ENCODE peak calls at places on chromosomes 2 and 18, in eight cellular contexts. One of them, this sample, is unnamed.

GRCh38 chr2:136932700-136933099 is 167.4 kb downstream of the THSD7B start:
- DNase-seq in heart right ventricle: no peak
- DNase-seq in foreskin fibroblast: no peak
- DNase-seq in CD8-positive, alpha-beta T cell: no peak
- DNase-seq in astrocyte of the spinal cord: no peak
- DNase-seq in fibroblast of pulmonary artery: no peak
- DNase-seq in A673: peak
- DNase-seq in progenitor cell of endocrine pancreas: peak
- DNase-seq in this sample: no peak

GRCh38 chr2:41910126-41910525 is 137.7 kb upstream of the PKDCC start:
- DNase-seq in progenitor cell of endocrine pancreas: no peak
- DNase-seq in CD8-positive, alpha-beta T cell: no peak
- DNase-seq in A673: no peak
- DNase-seq in heart right ventricle: no peak
- DNase-seq in foreskin fibroblast: no peak
- DNase-seq in fibroblast of pulmonary artery: no peak
- DNase-seq in astrocyte of the spinal cord: peak
- DNase-seq in this sample: peak

GRCh38 chr2:209566250-209566649 is 142.4 kb downstream of the MAP2 start:
- DNase-seq in CD8-positive, alpha-beta T cell: no peak
- DNase-seq in A673: no peak
- DNase-seq in heart right ventricle: no peak
- DNase-seq in astrocyte of the spinal cord: no peak
- DNase-seq in progenitor cell of endocrine pancreas: no peak
- DNase-seq in fibroblast of pulmonary artery: no peak
- DNase-seq in foreskin fibroblast: no peak
- DNase-seq in this sample: no peak

GRCh38 chr2:55148269-55148668 is 83.8 kb downstream of the CLHC1 start:
- DNase-seq in foreskin fibroblast: peak
- DNase-seq in fibroblast of pulmonary artery: peak
- DNase-seq in heart right ventricle: no peak
- DNase-seq in A673: no peak
- DNase-seq in CD8-positive, alpha-beta T cell: no peak
- DNase-seq in astrocyte of the spinal cord: peak
- DNase-seq in progenitor cell of endocrine pancreas: no peak
- DNase-seq in this sample: no peak

GRCh38 chr2:176931588-176932563 is 280.7 kb upstream of the HNRNPA3 start:
- DNase-seq in foreskin fibroblast: no peak
- DNase-seq in heart right ventricle: no peak
- DNase-seq in CD8-positive, alpha-beta T cell: no peak
- DNase-seq in astrocyte of the spinal cord: peak
- DNase-seq in A673: peak
- DNase-seq in fibroblast of pulmonary artery: peak
- DNase-seq in progenitor cell of endocrine pancreas: no peak
- DNase-seq in this sample: no peak

GRCh38 chr2:62369549-62370164 is 136.3 kb downstream of the TMEM17 start:
- DNase-seq in progenitor cell of endocrine pancreas: no peak
- DNase-seq in A673: no peak
- DNase-seq in fibroblast of pulmonary artery: no peak
- DNase-seq in CD8-positive, alpha-beta T cell: no peak
- DNase-seq in astrocyte of the spinal cord: no peak
- DNase-seq in heart right ventricle: no peak
- DNase-seq in foreskin fibroblast: no peak
- DNase-seq in this sample: no peak

GRCh38 chr2:236012155-236012554 is 156.0 kb downstream of the GBX2 start:
- DNase-seq in astrocyte of the spinal cord: no peak
- DNase-seq in fibroblast of pulmonary artery: no peak
- DNase-seq in progenitor cell of endocrine pancreas: no peak
- DNase-seq in CD8-positive, alpha-beta T cell: no peak
- DNase-seq in heart right ventricle: no peak
- DNase-seq in A673: no peak
- DNase-seq in foreskin fibroblast: no peak
- DNase-seq in this sample: no peak

GRCh38 chr18:49016648-49017539 is 66.1 kb upstream of the SMAD7 start:
- DNase-seq in heart right ventricle: no peak
- DNase-seq in progenitor cell of endocrine pancreas: peak
- DNase-seq in fibroblast of pulmonary artery: peak
- DNase-seq in CD8-positive, alpha-beta T cell: no peak
- DNase-seq in astrocyte of the spinal cord: peak
- DNase-seq in A673: peak
- DNase-seq in foreskin fibroblast: peak
- DNase-seq in this sample: peak

GRCh38 chr2:113890253-113891235 is 655 bp downstream of the ACTR3 start:
- DNase-seq in foreskin fibroblast: peak
- DNase-seq in CD8-positive, alpha-beta T cell: peak
- DNase-seq in astrocyte of the spinal cord: peak
- DNase-seq in progenitor cell of endocrine pancreas: peak
- DNase-seq in fibroblast of pulmonary artery: peak
- DNase-seq in A673: peak
- DNase-seq in heart right ventricle: peak
- DNase-seq in this sample: no peak
- TF ChIP-seq CTCF in foreskin fibroblast: no peak
- TF ChIP-seq CTCF in CD8-positive, alpha-beta T cell: no peak
- TF ChIP-seq CTCF in astrocyte of the spinal cord: no peak
- TF ChIP-seq CTCF in progenitor cell of endocrine pancreas: peak
- TF ChIP-seq CTCF in fibroblast of pulmonary artery: no peak
- TF ChIP-seq CTCF in A673: no peak
- TF ChIP-seq CTCF in heart right ventricle: no peak
- TF ChIP-seq CTCF in this sample: no peak

GRCh38 chr2:186780701-186781316 is 68.2 kb downstream of the ZSWIM2 start:
- DNase-seq in astrocyte of the spinal cord: peak
- DNase-seq in heart right ventricle: no peak
- DNase-seq in foreskin fibroblast: no peak
- DNase-seq in CD8-positive, alpha-beta T cell: no peak
- DNase-seq in progenitor cell of endocrine pancreas: no peak
- DNase-seq in fibroblast of pulmonary artery: peak
- DNase-seq in A673: peak
- DNase-seq in this sample: no peak
- TF ChIP-seq CTCF in astrocyte of the spinal cord: peak
- TF ChIP-seq CTCF in heart right ventricle: no peak
- TF ChIP-seq CTCF in foreskin fibroblast: no peak
- TF ChIP-seq CTCF in CD8-positive, alpha-beta T cell: no peak
- TF ChIP-seq CTCF in progenitor cell of endocrine pancreas: peak
- TF ChIP-seq CTCF in fibroblast of pulmonary artery: peak
- TF ChIP-seq CTCF in A673: peak
- TF ChIP-seq CTCF in this sample: peak

GRCh38 chr18:70578480-70578879 is 289.6 kb downstream of the SOCS6 start:
- DNase-seq in A673: peak
- DNase-seq in heart right ventricle: no peak
- DNase-seq in foreskin fibroblast: no peak
- DNase-seq in progenitor cell of endocrine pancreas: no peak
- DNase-seq in fibroblast of pulmonary artery: no peak
- DNase-seq in astrocyte of the spinal cord: no peak
- DNase-seq in CD8-positive, alpha-beta T cell: no peak
- DNase-seq in this sample: no peak
- TF ChIP-seq CTCF in A673: peak
- TF ChIP-seq CTCF in heart right ventricle: no peak
- TF ChIP-seq CTCF in foreskin fibroblast: no peak
- TF ChIP-seq CTCF in progenitor cell of endocrine pancreas: peak
- TF ChIP-seq CTCF in fibroblast of pulmonary artery: no peak
- TF ChIP-seq CTCF in astrocyte of the spinal cord: no peak
- TF ChIP-seq CTCF in CD8-positive, alpha-beta T cell: no peak
- TF ChIP-seq CTCF in this sample: no peak

DNA sequence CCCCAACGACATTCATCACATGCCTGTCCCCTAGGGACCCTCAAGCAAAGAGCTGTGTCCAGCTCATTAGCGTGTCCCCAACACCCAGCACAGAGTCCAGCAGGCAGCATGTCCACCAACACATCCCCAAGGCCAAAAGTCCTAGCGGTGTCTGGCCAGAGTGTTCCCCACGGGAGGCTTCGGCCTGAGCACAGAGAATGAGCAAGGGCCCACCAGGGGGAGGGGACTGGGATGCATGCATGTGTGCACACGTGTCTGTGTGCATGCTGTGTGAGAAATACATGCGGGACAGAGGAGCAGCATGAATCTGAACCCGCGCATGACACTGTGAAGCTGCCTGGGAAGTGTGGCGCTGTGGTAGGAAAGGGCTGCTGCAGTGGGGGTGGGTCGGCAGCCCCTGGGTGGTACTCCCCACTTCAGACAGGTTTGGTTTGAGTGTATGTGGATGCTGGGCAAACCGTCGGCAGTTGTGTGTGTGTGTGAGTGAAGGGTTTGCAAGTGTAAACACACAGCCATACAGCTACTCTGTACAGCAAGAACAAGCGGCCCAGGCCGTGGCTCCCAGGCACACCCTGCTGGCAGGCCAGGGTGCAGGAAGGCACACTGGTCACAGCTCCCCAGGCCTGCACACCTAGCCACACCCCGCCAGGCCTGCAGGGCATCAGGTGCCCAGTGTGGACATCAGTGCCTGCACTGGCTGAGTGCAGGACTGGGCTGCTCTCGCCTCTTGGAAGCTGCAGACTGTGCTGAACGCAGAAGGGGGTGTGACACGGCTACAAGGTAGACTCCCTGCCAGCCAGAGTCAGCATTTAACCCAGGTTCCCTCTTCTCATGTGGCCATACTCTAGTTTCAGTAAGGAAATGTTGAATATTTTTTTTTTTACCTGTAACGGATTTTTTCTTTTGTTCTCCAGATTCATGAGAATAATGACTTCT is 19.5 kb upstream of the HES6 start:
- DNase-seq in heart right ventricle: no peak
- DNase-seq in CD8-positive, alpha-beta T cell: no peak
- DNase-seq in astrocyte of the spinal cord: no peak
- DNase-seq in fibroblast of pulmonary artery: no peak
- DNase-seq in progenitor cell of endocrine pancreas: no peak
- DNase-seq in A673: no peak
- DNase-seq in foreskin fibroblast: no peak
- DNase-seq in this sample: no peak
- TF ChIP-seq CTCF in heart right ventricle: no peak
- TF ChIP-seq CTCF in CD8-positive, alpha-beta T cell: no peak
- TF ChIP-seq CTCF in astrocyte of the spinal cord: no peak
- TF ChIP-seq CTCF in fibroblast of pulmonary artery: peak
- TF ChIP-seq CTCF in progenitor cell of endocrine pancreas: peak
- TF ChIP-seq CTCF in A673: no peak
- TF ChIP-seq CTCF in foreskin fibroblast: no peak
- TF ChIP-seq CTCF in this sample: peak

DNA sequence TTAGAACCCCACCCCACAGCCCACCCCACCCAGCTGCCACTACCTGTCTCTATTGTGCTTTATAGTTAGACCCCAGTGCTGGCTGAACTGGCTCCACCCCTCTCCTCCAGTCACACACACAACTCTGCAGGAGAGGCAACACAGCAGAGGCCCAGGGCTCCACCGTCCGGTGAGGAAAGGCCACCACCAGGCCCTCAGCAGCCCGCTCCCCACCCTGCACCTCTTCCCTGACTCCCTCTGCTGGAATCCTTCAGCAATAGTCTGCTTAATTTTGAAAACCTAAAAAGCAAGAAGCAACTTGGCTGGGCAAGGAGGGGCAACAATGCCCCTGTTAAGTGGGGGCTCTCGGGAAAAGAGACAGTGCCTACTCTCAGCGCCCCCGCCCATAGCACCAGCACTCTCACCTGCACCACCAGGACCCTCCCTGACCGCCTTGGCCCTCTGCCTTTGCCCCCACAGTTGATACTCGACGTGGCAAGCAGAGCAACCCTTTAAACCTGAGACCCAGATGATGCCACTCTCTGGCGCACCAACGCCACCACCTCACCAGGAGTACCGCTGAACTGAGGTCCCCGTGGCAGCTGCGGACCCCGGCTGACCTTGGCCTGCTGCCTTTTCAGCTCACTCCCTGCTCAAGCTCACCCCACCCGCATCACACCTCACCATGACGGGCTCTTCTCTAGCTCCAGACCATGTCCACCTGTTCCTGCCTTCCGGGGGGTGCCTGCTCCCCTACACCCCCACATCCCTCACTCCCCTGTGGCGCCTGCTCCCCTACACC is 45.7 kb downstream of the NDUFA10 start:
- DNase-seq in progenitor cell of endocrine pancreas: peak
- DNase-seq in A673: no peak
- DNase-seq in CD8-positive, alpha-beta T cell: no peak
- DNase-seq in foreskin fibroblast: no peak
- DNase-seq in fibroblast of pulmonary artery: peak
- DNase-seq in astrocyte of the spinal cord: peak
- DNase-seq in heart right ventricle: no peak
- DNase-seq in this sample: no peak
- TF ChIP-seq CTCF in progenitor cell of endocrine pancreas: peak
- TF ChIP-seq CTCF in A673: no peak
- TF ChIP-seq CTCF in CD8-positive, alpha-beta T cell: no peak
- TF ChIP-seq CTCF in foreskin fibroblast: peak
- TF ChIP-seq CTCF in fibroblast of pulmonary artery: peak
- TF ChIP-seq CTCF in astrocyte of the spinal cord: peak
- TF ChIP-seq CTCF in heart right ventricle: peak
- TF ChIP-seq CTCF in this sample: peak

DNA sequence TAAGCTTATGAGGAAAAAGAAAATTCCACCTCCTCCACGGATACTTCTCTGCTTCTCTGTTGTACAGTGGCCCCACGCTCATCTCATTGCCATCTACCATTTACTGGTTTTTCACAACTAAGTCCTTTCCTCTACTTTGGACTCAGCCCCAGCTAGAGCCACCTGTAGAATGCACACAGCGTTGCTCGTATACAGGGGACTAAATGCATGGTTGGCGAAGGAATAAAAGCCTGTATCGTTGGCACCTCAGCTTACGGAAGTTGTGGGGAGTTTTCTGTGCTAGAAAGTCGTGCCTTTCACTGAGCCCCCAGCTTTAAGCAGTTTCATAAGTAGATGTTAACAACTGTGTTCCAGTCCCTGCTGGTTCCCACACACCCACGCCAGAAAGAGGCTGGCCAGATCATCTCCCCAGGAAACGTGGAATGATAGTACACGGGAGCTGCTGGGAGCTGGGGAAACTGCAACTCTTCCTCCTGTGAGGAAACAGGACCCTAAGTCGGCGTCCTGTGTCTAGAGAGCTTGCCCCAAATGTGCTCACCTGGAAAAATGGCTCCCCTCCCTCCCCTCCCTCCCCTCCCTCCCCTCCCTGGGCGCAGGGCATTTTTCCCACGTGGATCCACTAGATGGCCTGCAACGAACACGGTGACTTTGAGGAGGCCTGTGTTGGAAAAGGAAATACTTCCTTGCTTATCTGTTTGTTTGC is 43.7 kb upstream of the RFX8 start:
- DNase-seq in fibroblast of pulmonary artery: peak
- DNase-seq in astrocyte of the spinal cord: peak
- DNase-seq in heart right ventricle: peak
- DNase-seq in foreskin fibroblast: peak
- DNase-seq in CD8-positive, alpha-beta T cell: no peak
- DNase-seq in A673: peak
- DNase-seq in progenitor cell of endocrine pancreas: no peak
- DNase-seq in this sample: no peak
- TF ChIP-seq CTCF in fibroblast of pulmonary artery: peak
- TF ChIP-seq CTCF in astrocyte of the spinal cord: peak
- TF ChIP-seq CTCF in heart right ventricle: peak
- TF ChIP-seq CTCF in foreskin fibroblast: peak
- TF ChIP-seq CTCF in CD8-positive, alpha-beta T cell: no peak
- TF ChIP-seq CTCF in A673: peak
- TF ChIP-seq CTCF in progenitor cell of endocrine pancreas: peak
- TF ChIP-seq CTCF in this sample: peak